ENCODE peak calls at places on chromosomes 11 and 22, in eight cellular contexts. W is lung, X is pancreas, Z is ascending aorta, E is esophagus squamous epithelium, Y is H9, A is stomach, C is endodermal cell. I is an unnamed sample.

GRCh38 chr11:8833568-8834275 is 77.3 kb upstream of the AKIP1 start:
- DNase-seq in Y (no peak), E (no peak), Z (no peak), X (no peak), C (peak; percentile 70), W (no peak), A (no peak), I (no peak)

GRCh38 chr22:22591348-22592299 is 32.6 kb upstream of the PRAME start:
- DNase-seq in C (no peak), E (no peak), Z (no peak), W (no peak), A (no peak), X (no peak), Y (no peak), I (no peak)

GRCh38 chr22:41445171-41446056 is 1.2 kb downstream of the TOB2 start:
- DNase-seq in E (no peak), Y (peak; percentile 45), W (peak; percentile 37), X (peak; percentile 29), A (peak; percentile 32), C (peak; percentile 85), Z (no peak), I (peak; percentile 47)

GRCh38 chr11:12284321-12285050 is 92.9 kb upstream of the PARVA start:
- DNase-seq in Y (peak; percentile 14), W (peak; percentile 19), C (no peak), E (no peak), X (no peak), A (peak; percentile 24), Z (no peak), I (no peak)

GRCh38 chr11:101880208-101880607 is 34.6 kb upstream of the CEP126 start:
- DNase-seq in W (no peak), X (no peak), A (no peak), C (no peak), Z (no peak), Y (no peak), E (no peak), I (no peak)

GRCh38 chr22:36334081-36334831 is 53.5 kb downstream of the MYH9 start:
- DNase-seq in A (no peak), W (no peak), Y (peak; percentile 79), E (no peak), X (no peak), Z (no peak), C (peak; percentile 87), I (no peak)

GRCh38 chr22:39314251-39314971 is 5.0 kb downstream of the RPL3 start:
- DNase-seq in E (no peak), Y (peak; percentile 54), C (peak; percentile 74), W (no peak), A (no peak), X (no peak), Z (no peak), I (no peak)

GRCh38 chr11:34332524-34332923 is 25.3 kb downstream of the ABTB2 start:
- DNase-seq in X (no peak), Y (no peak), A (no peak), Z (no peak), C (no peak), E (no peak), W (no peak), I (no peak)

GRCh38 chr11:47183031-47183856 is 3.0 kb downstream of the PACSIN3 start:
- DNase-seq in Z (no peak), Y (no peak), E (no peak), X (no peak), C (no peak), W (no peak), A (no peak), I (no peak)

GRCh38 chr11:62337682-62338181 is 484 bp downstream of the ASRGL1 start:
- DNase-seq in E (no peak), X (peak; percentile 14), A (peak; percentile 38), Y (peak; percentile 48), C (peak; percentile 78), W (no peak), Z (no peak), I (peak; percentile 13)

GRCh38 chr11:13929551-13929950 is 33.0 kb upstream of the SPON1 start:
- DNase-seq in C (no peak), E (no peak), A (no peak), Z (no peak), W (no peak), X (no peak), Y (no peak), I (no peak)

GRCh38 chr11:46345881-46346484 is 1.3 kb upstream of the DGKZ start:
- DNase-seq in Y (no peak), A (no peak), Z (no peak), X (no peak), W (no peak), C (no peak), E (no peak), I (no peak)

GRCh38 chr11:17563248-17563647 is 16.2 kb downstream of the OTOG start:
- DNase-seq in X (no peak), Y (peak; percentile 56), Z (no peak), W (no peak), C (peak; percentile 80), A (peak; percentile 22), E (no peak), I (no peak)

GRCh38 chr22:42001127-42001526 is 2.5 kb downstream of the WBP2NL start:
- DNase-seq in E (no peak), Y (no peak), W (no peak), Z (no peak), X (no peak), C (peak; percentile 26), A (no peak), I (no peak)

GRCh38 chr11:12680246-12680939 is 6.2 kb downstream of the TEAD1 start:
- DNase-seq in X (peak; percentile 88), Y (peak; percentile 96), E (peak; percentile 27), C (peak; percentile 96), A (peak; percentile 88), Z (peak; percentile 43), W (peak; percentile 86), I (peak; percentile 72)

GRCh38 chr22:24526191-24526590 is 28.7 kb downstream of the GUCD1 start:
- DNase-seq in Y (no peak), A (no peak), C (no peak), E (no peak), W (no peak), X (no peak), Z (no peak), I (no peak)

GRCh38 chr11:76629133-76629852 is 41.3 kb downstream of the LRRC32 start:
- DNase-seq in C (no peak), W (peak; percentile 48), A (no peak), Y (no peak), X (no peak), E (no peak), Z (peak; percentile 47), I (peak; percentile 37)

GRCh38 chr22:46071451-46072029 is 78.8 kb upstream of the PPARA start:
- DNase-seq in W (peak; percentile 93), Z (peak; percentile 58), A (peak; percentile 91), C (peak; percentile 74), Y (peak; percentile 57), X (peak; percentile 90), E (no peak), I (peak; percentile 96)

GRCh38 chr11:57458410-57459111 is 1.8 kb upstream of the RTN4RL2 start:
- DNase-seq in C (peak; percentile 86), E (no peak), Y (peak; percentile 65), X (peak; percentile 34), Z (no peak), A (peak; percentile 62), W (no peak), I (peak; percentile 61)

GRCh38 chr22:23670378-23671295 is 20.2 kb upstream of the RGL4 start:
- DNase-seq in X (no peak), Z (no peak), C (no peak), W (no peak), Y (no peak), A (no peak), E (no peak), I (no peak)

GRCh38 chr11:96303980-96304379 is 39.0 kb downstream of the MAML2 start:
- DNase-seq in C (no peak), Y (no peak), W (no peak), Z (no peak), E (no peak), X (no peak), A (no peak), I (no peak)
- H3K4me1 ChIP-seq in C (peaks cover 15% of the 10 kb centered on the region), Y (peaks cover 11% of the 10 kb centered on the region), W (peaks cover 10% of the 10 kb centered on the region), Z (peaks cover 16% of the 10 kb centered on the region), E (peaks cover 42% of the 10 kb centered on the region), X (peaks cover 38% of the 10 kb centered on the region), A (peaks cover 53% of the 10 kb centered on the region), I (peaks cover 28% of the 10 kb centered on the region)

GRCh38 chr11:104372111-104372510 is 208.2 kb upstream of the PDGFD start:
- DNase-seq in Y (no peak), W (no peak), X (no peak), Z (no peak), C (no peak), A (no peak), E (no peak), I (no peak)
- TF ChIP-seq CTCF in Y (no peak), W (no peak), X (no peak), Z (no peak), C (no peak), A (no peak), E (no peak), I (no peak)

GRCh38 chr11:44602810-44603410 is 37.4 kb downstream of the CD82 start:
- DNase-seq in E (no peak), W (no peak), C (no peak), Z (no peak), X (no peak), A (no peak), Y (no peak), I (no peak)

GRCh38 chr11:44601471-44602370 is 36.3 kb downstream of the CD82 start:
- DNase-seq in A (no peak), Z (no peak), C (no peak), W (no peak), Y (no peak), X (no peak), E (no peak), I (no peak)

GRCh38 chr11:44600261-44600660 is 34.8 kb downstream of the CD82 start:
- DNase-seq in Z (no peak), Y (no peak), X (no peak), C (no peak), A (no peak), E (no peak), W (no peak), I (no peak)

GRCh38 chr11:44598831-44599230 is 33.4 kb downstream of the CD82 start:
- DNase-seq in Y (no peak), Z (no peak), A (no peak), E (no peak), C (no peak), X (no peak), W (no peak), I (no peak)

GRCh38 chr11:44600739-44601416 is 35.4 kb downstream of the CD82 start:
- DNase-seq in C (no peak), A (no peak), Z (no peak), W (no peak), Y (peak; percentile 53), X (no peak), E (no peak), I (no peak)
- H3K4me1 ChIP-seq in C (no peaks in the 10 kb centered on the region), A (peaks cover 31% of the 10 kb centered on the region), Z (peaks cover 27% of the 10 kb centered on the region), W (peaks cover 23% of the 10 kb centered on the region), Y (no peaks in the 10 kb centered on the region), X (no peaks in the 10 kb centered on the region), E (peaks cover 14% of the 10 kb centered on the region), I (peaks cover 43% of the 10 kb centered on the region)

DNA sequence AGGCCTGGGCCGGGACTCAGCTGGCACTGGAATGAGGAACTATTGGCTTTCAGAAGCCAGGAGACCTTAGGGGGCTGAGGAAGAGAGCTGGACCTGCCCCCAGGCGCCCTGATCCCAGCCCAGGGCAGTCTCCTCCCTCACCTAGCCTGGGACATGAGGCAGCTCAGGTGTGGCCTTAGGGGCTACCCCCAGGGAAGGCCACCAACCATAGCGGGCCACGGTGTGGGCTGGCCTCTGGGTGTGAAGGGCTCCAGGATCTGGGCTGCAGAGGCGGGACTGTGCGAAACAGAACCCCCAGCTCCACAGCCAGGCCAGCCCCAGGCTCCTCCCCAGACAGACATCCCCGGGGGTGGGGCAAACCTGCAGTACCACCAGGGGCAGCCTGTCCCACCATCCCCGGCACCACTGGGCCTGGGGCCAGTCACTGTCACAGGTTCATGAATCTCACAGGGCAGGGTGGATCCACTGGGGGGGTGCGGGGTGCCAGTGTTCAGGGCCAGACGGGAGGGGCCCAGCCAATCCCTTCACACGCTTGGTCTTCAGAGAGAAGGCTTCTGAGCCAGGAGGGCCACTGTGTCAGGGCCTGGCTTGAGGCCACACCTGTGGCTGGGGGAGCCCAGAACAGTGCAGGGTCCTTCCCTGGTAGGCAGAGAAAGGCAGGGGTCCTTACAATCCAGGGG is 3.5 kb downstream of the PLXNB2 start:
- DNase-seq in Z (no peak), A (peak; percentile 79), E (no peak), X (peak; percentile 57), Y (peak; percentile 77), W (peak; percentile 67), C (peak; percentile 87), I (peak; percentile 61)
- TF ChIP-seq CTCF in Z (no peak), A (no peak), E (no peak), X (no peak), Y (peak; percentile 25), W (no peak), C (peak; percentile 48), I (no peak)